ENCODE peak calls at places on chromosomes 7 and 10, in four cellular contexts. G, S, P and Z are unnamed samples.

GRCh38 chr7:151008143-151008510 is 16.2 kb downstream of the ATG9B start:
- DNase-seq in G (no peak), S (no peak), P (peak), Z (no peak)

GRCh38 chr7:125126376-125126775 is 196.8 kb upstream of the POT1 start:
- DNase-seq in G (no peak), S (no peak), P (no peak), Z (no peak)

GRCh38 chr10:114726820-114727271 is 68.8 kb upstream of the ABLIM1 start:
- DNase-seq in G (no peak), S (no peak), P (no peak), Z (no peak)

GRCh38 chr10:14603539-14604102 is 171.1 kb downstream of the FAM107B start:
- DNase-seq in G (no peak), S (no peak), P (no peak), Z (no peak)

GRCh38 chr7:133770863-133771492 is 356.2 kb upstream of the LRGUK start:
- DNase-seq in G (no peak), S (peak), P (no peak), Z (no peak)

GRCh38 chr10:22712959-22713852 is 1.2 kb downstream of the PIP4K2A start:
- DNase-seq in G (no peak), S (peak), P (peak), Z (peak)

GRCh38 chr10:63628526-63629362 is 107.5 kb downstream of the REEP3 start:
- DNase-seq in G (peak), S (peak), P (peak), Z (no peak)

GRCh38 chr7:50264908-50265307 is 39.6 kb upstream of the IKZF1 start:
- DNase-seq in G (no peak), S (no peak), P (no peak), Z (no peak)

GRCh38 chr10:110013615-110014293 is 6.0 kb downstream of the ADD3 start:
- DNase-seq in G (no peak), S (peak), P (no peak), Z (no peak)

GRCh38 chr7:106425017-106425719 is 140.4 kb upstream of the NAMPT start:
- DNase-seq in G (peak), S (no peak), P (peak), Z (no peak)

GRCh38 chr10:63637833-63638443 is 116.7 kb downstream of the REEP3 start:
- DNase-seq in G (no peak), S (no peak), P (peak), Z (no peak)

GRCh38 chr7:20488850-20489249 is 126.6 kb upstream of the ABCB5 start:
- DNase-seq in G (no peak), S (no peak), P (no peak), Z (no peak)

GRCh38 chr7:1569016-1569415 is 816 bp downstream of the PSMG3 start:
- DNase-seq in G (no peak), S (no peak), P (peak), Z (no peak)
- TF ChIP-seq SP1 in G (no peak), S (no peak), P (no peak), Z (no peak)

GRCh38 chr7:129829677-129830631 is 122.8 kb downstream of the UBE2H start:
- DNase-seq in G (no peak), S (peak), P (peak), Z (peak)

GRCh38 chr7:129828078-129828762 is 124.5 kb downstream of the UBE2H start:
- DNase-seq in G (no peak), S (no peak), P (no peak), Z (no peak)

GRCh38 chr7:129830949-129831348 is 121.8 kb downstream of the UBE2H start:
- DNase-seq in G (no peak), S (no peak), P (no peak), Z (no peak)

GRCh38 chr7:129827467-129827990 is 125.2 kb downstream of the UBE2H start:
- DNase-seq in G (no peak), S (no peak), P (no peak), Z (no peak)

GRCh38 chr7:129828989-129829676 is 123.6 kb downstream of the UBE2H start:
- DNase-seq in G (no peak), S (no peak), P (peak), Z (no peak)
- TF ChIP-seq CREB1 in G (no peak), S (no peak), P (peak), Z (no peak)

GRCh38 chr7:85573346-85573745 is 386.5 kb upstream of the SEMA3D start:
- DNase-seq in G (no peak), S (no peak), P (no peak), Z (no peak)
- TF ChIP-seq CBFB in G (no peak), S (no peak), P (no peak), Z (no peak)

DNA sequence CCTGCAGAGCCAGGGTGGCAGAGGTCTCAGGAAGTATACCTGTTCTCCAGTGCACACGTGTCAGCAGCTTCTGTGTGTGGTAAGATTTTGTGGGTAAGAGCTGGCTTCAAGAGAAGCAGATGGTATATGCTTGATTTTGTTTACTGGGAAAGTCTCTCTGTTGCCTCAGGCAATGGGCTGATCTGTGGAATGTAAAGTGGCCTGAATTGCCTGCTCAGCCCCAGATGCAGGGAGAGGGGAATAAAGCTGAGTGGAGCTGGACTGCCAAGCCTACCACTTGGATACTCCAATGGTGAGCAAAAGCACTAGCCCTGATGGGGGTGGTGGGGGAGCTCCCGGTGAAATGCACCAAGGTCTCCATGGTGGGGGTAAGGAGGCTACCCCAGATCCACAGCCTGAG is 156.1 kb downstream of the WDR11 start:
- DNase-seq in G (no peak), S (no peak), P (no peak), Z (no peak)
- TF ChIP-seq SP1 in G (no peak), S (no peak), P (no peak), Z (no peak)

DNA sequence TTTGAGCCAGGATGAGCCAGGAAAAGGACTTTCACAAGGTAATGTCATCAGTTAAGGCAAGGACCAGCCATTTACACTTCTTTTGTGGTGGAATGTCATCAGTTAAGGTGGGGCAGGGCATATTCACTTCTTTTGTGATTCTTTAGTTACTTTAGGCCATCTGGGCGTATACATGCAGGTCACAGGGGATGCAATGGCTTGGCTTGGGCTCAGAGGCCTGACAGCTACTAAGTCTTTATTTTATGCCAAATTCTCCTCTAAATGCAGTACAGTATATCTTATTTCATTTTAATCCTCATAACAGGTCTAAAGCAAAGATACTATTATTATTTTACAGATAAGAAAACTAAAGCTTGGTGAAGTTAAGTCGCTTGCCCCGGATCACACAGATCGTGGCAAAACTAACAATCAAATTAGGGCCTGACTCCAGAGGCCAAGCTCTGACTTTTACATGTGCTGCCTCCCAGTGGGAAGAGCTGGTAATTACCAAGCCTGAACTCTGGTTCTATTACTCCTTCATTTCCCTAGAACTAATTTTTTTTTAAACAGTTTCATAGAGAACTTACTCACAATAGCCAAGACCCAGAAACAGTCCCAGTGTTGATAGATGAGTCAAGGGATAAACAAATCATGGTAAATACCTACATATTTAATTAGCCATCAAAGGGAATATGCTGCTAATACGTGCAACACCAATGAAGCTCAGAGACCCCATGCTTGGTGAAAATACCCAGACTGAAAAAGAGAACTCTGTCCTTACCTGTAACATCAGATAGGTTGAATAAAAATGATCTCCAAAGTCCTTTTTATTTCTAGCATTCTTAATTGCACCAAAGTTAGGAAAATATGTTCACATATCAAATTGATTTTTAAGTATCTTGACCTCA is 35.4 kb downstream of the C7orf25 start:
- DNase-seq in G (no peak), S (peak), P (peak), Z (peak)
- TF ChIP-seq CREB1 in G (no peak), S (no peak), P (no peak), Z (no peak)

GRCh38 chr10:78433722-78434535 is 400.3 kb downstream of the RPS24 start:
- DNase-seq in G (no peak), S (no peak), P (no peak), Z (no peak)

GRCh38 chr10:78429994-78430393 is 396.3 kb downstream of the RPS24 start:
- DNase-seq in G (no peak), S (no peak), P (no peak), Z (no peak)

GRCh38 chr10:78434886-78435285 is 401.2 kb downstream of the RPS24 start:
- DNase-seq in G (no peak), S (no peak), P (no peak), Z (no peak)

GRCh38 chr10:78433063-78433717 is 399.5 kb downstream of the RPS24 start:
- DNase-seq in G (no peak), S (no peak), P (no peak), Z (no peak)

GRCh38 chr10:78432582-78432981 is 398.9 kb downstream of the RPS24 start:
- DNase-seq in G (no peak), S (peak), P (peak), Z (no peak)
- TF ChIP-seq CBFB in G (no peak), S (no peak), P (no peak), Z (no peak)

GRCh38 chr7:73901823-73902597 is 41.1 kb downstream of the TMEM270 start:
- DNase-seq in G (no peak), S (no peak), P (no peak), Z (peak)

GRCh38 chr7:73904219-73905136 is 43.5 kb downstream of the TMEM270 start:
- DNase-seq in G (no peak), S (no peak), P (no peak), Z (no peak)

GRCh38 chr7:73905360-73905759 is 44.4 kb downstream of the TMEM270 start:
- DNase-seq in G (no peak), S (no peak), P (no peak), Z (no peak)

GRCh38 chr7:73901231-73901822 is 40.4 kb downstream of the TMEM270 start:
- DNase-seq in G (no peak), S (no peak), P (no peak), Z (no peak)

DNA sequence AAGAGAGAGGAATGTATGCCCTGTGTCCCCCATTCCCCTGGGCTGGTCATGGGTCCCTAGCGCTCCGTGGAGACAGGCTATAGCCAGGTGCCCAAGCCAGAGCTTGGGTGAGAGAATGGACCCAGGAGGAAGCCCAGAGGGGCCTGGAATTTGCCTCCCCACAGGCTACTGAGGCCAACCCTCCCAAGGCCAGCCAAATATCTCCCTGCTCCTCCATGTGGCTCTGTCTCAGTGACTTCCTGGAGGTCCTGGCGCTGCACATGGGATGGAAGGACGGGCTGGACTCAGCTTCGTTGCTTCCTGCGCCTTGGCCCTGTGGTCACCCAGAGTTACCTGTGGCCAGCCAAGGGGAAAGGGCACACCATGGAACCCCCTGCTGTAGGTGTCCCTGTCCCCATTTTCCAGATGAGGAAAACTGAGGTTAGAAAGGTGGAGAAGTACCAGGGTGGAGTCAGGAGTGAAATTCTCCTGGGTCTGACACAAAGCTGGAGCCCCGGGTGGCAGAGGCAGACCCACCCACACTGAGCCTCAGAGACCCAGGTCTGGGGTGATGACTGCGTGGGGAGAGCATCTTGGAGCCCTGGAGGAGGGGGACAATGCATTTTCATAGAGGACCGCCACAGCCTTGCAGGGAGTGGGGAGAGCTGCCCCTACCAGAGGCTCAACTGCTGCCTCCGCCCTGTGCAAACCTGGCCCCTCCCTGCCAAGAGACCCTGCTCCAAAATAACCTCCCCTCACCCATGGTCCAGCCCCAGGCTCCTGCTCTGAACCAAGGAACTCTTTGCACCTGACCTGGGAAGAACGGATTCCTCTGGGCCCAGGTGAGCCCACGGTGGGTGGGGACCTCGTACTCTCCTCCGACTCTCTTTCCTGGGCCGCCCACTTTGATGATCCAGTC is 42.6 kb downstream of the TMEM270 start:
- DNase-seq in G (no peak), S (no peak), P (no peak), Z (no peak)
- TF ChIP-seq SP1 in G (no peak), S (no peak), P (no peak), Z (no peak)

DNA sequence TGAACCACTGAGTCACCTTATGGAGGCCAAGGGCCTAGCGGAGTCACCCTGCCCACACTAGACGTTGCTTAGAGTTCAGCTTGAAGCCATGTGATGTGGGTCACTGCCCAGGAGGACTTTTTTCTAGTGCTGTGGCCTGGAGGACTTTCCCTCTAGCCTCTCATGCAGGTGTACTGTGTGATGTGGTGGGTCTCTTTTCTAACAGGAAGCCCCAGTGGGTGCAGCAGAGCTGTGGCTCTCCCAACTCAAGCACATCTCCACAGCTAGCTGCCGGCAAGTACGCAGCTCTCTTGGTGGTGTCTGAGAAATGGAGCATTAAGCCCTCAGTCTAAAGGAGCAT is 13.6 kb downstream of the POR start:
- DNase-seq in G (peak), S (no peak), P (no peak), Z (no peak)
- TF ChIP-seq CREB1 in G (peak), S (no peak), P (no peak), Z (no peak)